ENCODE peak calls at places on chromosomes 1 and 21, in seven cellular contexts. Y is GM12878, U is prostate gland, N is suprapubic skin, Q is Panc1, T is transverse colon, L is SK-N-SH. S is an unnamed sample.

GRCh38 chr1:13550663-13551062 is 33.0 kb upstream of the PDPN start:
- DNase-seq in Y (no peak), U (no peak), N (no peak), Q (no peak), T (no peak), L (no peak), S (no peak)

GRCh38 chr1:198465201-198466144 is 75.0 kb downstream of the ATP6V1G3 start:
- DNase-seq in Y (no peak), U (no peak), N (no peak), Q (peak; percentile 35), T (no peak), L (peak; percentile 20), S (no peak)

GRCh38 chr1:28718601-28719331 is 18.0 kb upstream of the YTHDF2 start:
- DNase-seq in Y (no peak), U (no peak), N (no peak), Q (no peak), T (no peak), L (no peak), S (no peak)

GRCh38 chr1:59007820-59008598 is 224.2 kb upstream of the JUN start:
- DNase-seq in Y (no peak), U (no peak), N (no peak), Q (no peak), T (no peak), L (no peak), S (no peak)

GRCh38 chr1:52725903-52726264 is 369 bp upstream of the ZYG11B start:
- DNase-seq in Y (peak; percentile 24), U (no peak), N (no peak), Q (no peak), T (no peak), L (no peak), S (no peak)

GRCh38 chr1:2328676-2329455 is 62.5 kb downstream of the MORN1 start:
- DNase-seq in Y (no peak), U (no peak), N (no peak), Q (no peak), T (no peak), L (no peak), S (no peak)

GRCh38 chr1:903721-904270 is 19.9 kb upstream of the SAMD11 start:
- DNase-seq in Y (no peak), U (no peak), N (peak; percentile 75), Q (no peak), T (peak; percentile 9), L (no peak), S (no peak)

GRCh38 chr1:58905628-58906256 is 121.9 kb upstream of the JUN start:
- DNase-seq in Y (no peak), U (no peak), N (no peak), Q (no peak), T (no peak), L (no peak), S (no peak)

GRCh38 chr21:39863111-39863510 is 4.1 kb upstream of the PCP4 start:
- DNase-seq in Y (no peak), U (no peak), N (no peak), Q (no peak), T (peak; percentile 13), L (no peak), S (no peak)

GRCh38 chr1:224294775-224295174 is 35.2 kb downstream of the NVL start:
- DNase-seq in Y (no peak), U (no peak), N (no peak), Q (no peak), T (no peak), L (no peak), S (no peak)

GRCh38 chr1:183180634-183181056 is 5.4 kb upstream of the LAMC2 start:
- DNase-seq in Y (peak; percentile 57), U (no peak), N (no peak), Q (no peak), T (peak; percentile 18), L (peak; percentile 20), S (no peak)

GRCh38 chr1:118862755-118863154 is 125.4 kb downstream of the TBX15 start:
- DNase-seq in Y (no peak), U (no peak), N (no peak), Q (no peak), T (no peak), L (no peak), S (no peak)

GRCh38 chr1:6785721-6786505 is 659 bp downstream of the CAMTA1 start:
- DNase-seq in Y (no peak), U (peak; percentile 13), N (no peak), Q (no peak), T (peak; percentile 49), L (peak; percentile 91), S (no peak)

GRCh38 chr1:31780632-31781031 is 16.5 kb upstream of the ADGRB2 start:
- DNase-seq in Y (no peak), U (no peak), N (no peak), Q (no peak), T (no peak), L (no peak), S (no peak)

GRCh38 chr1:81954388-81955023 is 153.8 kb downstream of the ADGRL2 start:
- DNase-seq in Y (no peak), U (no peak), N (no peak), Q (no peak), T (no peak), L (no peak), S (no peak)

GRCh38 chr1:8189931-8190483 is 127.9 kb upstream of the SLC45A1 start:
- DNase-seq in Y (no peak), U (no peak), N (no peak), Q (peak; percentile 68), T (no peak), L (no peak), S (no peak)

GRCh38 chr1:94739521-94740061 is 80.6 kb upstream of the SLC44A3 start:
- DNase-seq in Y (no peak), U (no peak), N (no peak), Q (no peak), T (no peak), L (no peak), S (no peak)

GRCh38 chr1:206931709-206932108 is 10.0 kb upstream of the FCMR start:
- DNase-seq in Y (no peak), U (no peak), N (no peak), Q (no peak), T (no peak), L (no peak), S (no peak)

GRCh38 chr1:201902198-201902597 is 13.5 kb downstream of the SHISA4 start:
- DNase-seq in Y (no peak), U (no peak), N (no peak), Q (no peak), T (no peak), L (no peak), S (no peak)

GRCh38 chr1:201898992-201899391 is 10.3 kb downstream of the SHISA4 start:
- DNase-seq in Y (no peak), U (no peak), N (no peak), Q (no peak), T (no peak), L (no peak), S (no peak)

GRCh38 chr1:201898240-201898894 is 9.7 kb downstream of the SHISA4 start:
- DNase-seq in Y (no peak), U (no peak), N (no peak), Q (no peak), T (no peak), L (no peak), S (no peak)

GRCh38 chr1:201899683-201900429 is 11.2 kb downstream of the SHISA4 start:
- DNase-seq in Y (no peak), U (no peak), N (no peak), Q (no peak), T (no peak), L (no peak), S (no peak)

DNA sequence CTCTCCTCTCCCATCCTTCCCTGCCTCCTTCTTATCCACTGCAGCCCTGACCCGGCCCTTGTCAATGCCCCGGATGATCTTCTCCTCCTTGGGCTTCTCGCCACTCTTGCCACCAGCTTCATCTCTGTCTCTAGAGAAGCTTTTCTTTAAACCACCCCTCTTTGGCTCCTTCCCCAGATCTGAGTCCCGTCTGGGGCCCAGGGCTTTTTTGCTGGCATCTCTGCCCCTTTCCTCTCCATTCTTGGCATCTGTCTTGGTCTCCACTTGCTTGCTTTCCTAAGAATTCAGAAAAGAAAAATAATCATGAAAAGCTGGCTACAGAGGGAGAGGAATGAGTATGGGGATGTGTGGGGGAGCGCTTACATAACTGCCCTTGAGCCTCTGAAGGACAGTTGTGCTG is 11.8 kb downstream of the SHISA4 start:
- DNase-seq in Y (no peak), U (no peak), N (no peak), Q (no peak), T (no peak), L (no peak), S (no peak)
- H3K27ac ChIP-seq in Y (no peak overlapping the region), U (no peak overlapping the region), N (no peak overlapping the region), Q (no peak overlapping the region), T (peak overlapping the region; percentile 73), L (no peak overlapping the region), S (peak overlapping the region; percentile 75)

GRCh38 chr1:114756949-114757454 is 782 bp downstream of the CSDE1 start:
- DNase-seq in Y (no peak), U (peak; percentile 13), N (peak; percentile 84), Q (no peak), T (peak; percentile 32), L (peak; percentile 38), S (peak; percentile 88)
- TF ChIP-seq POLR2AphosphoS5 in Y (no peak), U (no peak), N (no peak), Q (no peak), T (no peak), L (no peak), S (no peak)

GRCh38 chr1:42334240-42335049 is 590 bp downstream of the FOXJ3 start:
- DNase-seq in Y (no peak), U (peak; percentile 34), N (peak; percentile 77), Q (no peak), T (peak; percentile 48), L (peak; percentile 90), S (peak; percentile 88)
- H3K27me3 ChIP-seq in Y (no peaks in the 10 kb centered on the region), U (no peaks in the 10 kb centered on the region), N (no peaks in the 10 kb centered on the region), Q (no peaks in the 10 kb centered on the region), T (no peaks in the 10 kb centered on the region), L (no peaks in the 10 kb centered on the region), S (no peaks in the 10 kb centered on the region)

GRCh38 chr1:46714976-46715375 is 3.9 kb downstream of the EFCAB14 start:
- DNase-seq in Y (no peak), U (no peak), N (no peak), Q (no peak), T (no peak), L (no peak), S (no peak)
- H3K27ac ChIP-seq in Y (no peak overlapping the region), U (no peak overlapping the region), N (no peak overlapping the region), Q (no peak overlapping the region), T (no peak overlapping the region), L (no peak overlapping the region), S (no peak overlapping the region)

GRCh38 chr1:85582687-85583354 is 2.3 kb downstream of the CCN1 start:
- DNase-seq in Y (no peak), U (no peak), N (no peak), Q (peak; percentile 91), T (no peak), L (no peak), S (no peak)
- TF ChIP-seq POLR2AphosphoS5 in Y (no peak), U (no peak), N (no peak), Q (peak; percentile 53), T (no peak), L (peak; percentile 60), S (no peak)

DNA sequence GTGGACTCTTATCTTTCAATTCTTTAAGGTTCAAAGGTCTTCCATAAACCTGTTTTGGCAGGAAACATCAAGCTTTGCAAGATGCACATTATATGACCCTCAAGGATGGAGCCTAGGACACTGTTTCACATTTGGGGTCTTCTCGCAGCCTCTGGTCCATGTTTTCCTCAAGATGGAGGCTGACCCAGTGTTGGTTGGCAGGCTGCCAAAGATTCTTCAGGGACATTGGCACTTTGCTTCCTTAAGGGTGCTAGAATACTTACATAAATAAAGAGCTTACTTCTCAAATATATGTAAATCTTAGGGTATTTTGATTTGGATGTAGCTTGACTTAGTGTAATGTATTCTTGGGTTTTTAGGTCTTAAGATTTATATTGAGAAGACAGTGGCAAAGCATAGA is 47.9 kb upstream of the COG2 start:
- DNase-seq in Y (no peak), U (no peak), N (no peak), Q (no peak), T (peak; percentile 32), L (no peak), S (no peak)
- H3K27me3 ChIP-seq in Y (no peaks in the 10 kb centered on the region), U (no peaks in the 10 kb centered on the region), N (no peaks in the 10 kb centered on the region), Q (peaks cover 13% of the 10 kb centered on the region), T (no peaks in the 10 kb centered on the region), L (no peaks in the 10 kb centered on the region), S (no peaks in the 10 kb centered on the region)